ENCODE peak calls at places on chromosomes 5 and 9, in six cellular contexts. One of them, this sample, is unnamed.

GRCh38 chr5:18744990-18745590 is 1110.8 kb downstream of the TAF11L14 start:
- ATAC-seq in HepG2: peak; percentile 29
- ATAC-seq in upper lobe of left lung: peak; percentile 15
- ATAC-seq in GM12878: peak; percentile 74
- ATAC-seq in K562: no peak
- ATAC-seq in A549: peak; percentile 36
- ATAC-seq in this sample: no peak

GRCh38 chr5:1669276-1670155 is 130.1 kb downstream of the MRPL36 start:
- ATAC-seq in HepG2: no peak
- ATAC-seq in K562: no peak
- ATAC-seq in A549: peak; percentile 44
- ATAC-seq in GM12878: no peak
- ATAC-seq in upper lobe of left lung: no peak
- ATAC-seq in this sample: no peak

GRCh38 chr5:147617191-147617606 is 107.3 kb upstream of the DPYSL3 start:
- ATAC-seq in upper lobe of left lung: no peak
- ATAC-seq in A549: no peak
- ATAC-seq in HepG2: no peak
- ATAC-seq in GM12878: no peak
- ATAC-seq in K562: no peak
- ATAC-seq in this sample: no peak

GRCh38 chr9:136255896-136256890 is 10.6 kb upstream of the QSOX2 start:
- ATAC-seq in GM12878: peak; percentile 55
- ATAC-seq in HepG2: peak; percentile 47
- ATAC-seq in K562: peak; percentile 83
- ATAC-seq in A549: peak; percentile 65
- ATAC-seq in upper lobe of left lung: no peak
- ATAC-seq in this sample: no peak

GRCh38 chr9:82584349-82584846 is 478.5 kb downstream of the RASEF start:
- ATAC-seq in upper lobe of left lung: no peak
- ATAC-seq in A549: no peak
- ATAC-seq in GM12878: no peak
- ATAC-seq in K562: no peak
- ATAC-seq in HepG2: no peak
- ATAC-seq in this sample: no peak

GRCh38 chr5:35672995-35673394 is 55.3 kb downstream of the SPEF2 start:
- ATAC-seq in HepG2: no peak
- ATAC-seq in A549: no peak
- ATAC-seq in K562: no peak
- ATAC-seq in GM12878: peak; percentile 89
- ATAC-seq in upper lobe of left lung: no peak
- ATAC-seq in this sample: no peak

GRCh38 chr9:33263131-33263935 is 1.2 kb downstream of the BAG1 start:
- ATAC-seq in A549: peak; percentile 15
- ATAC-seq in HepG2: peak; percentile 39
- ATAC-seq in GM12878: peak; percentile 12
- ATAC-seq in K562: peak; percentile 14
- ATAC-seq in upper lobe of left lung: no peak
- ATAC-seq in this sample: no peak

GRCh38 chr5:127909078-127909477 is 174.5 kb upstream of the SLC12A2 start:
- ATAC-seq in A549: peak; percentile 94
- ATAC-seq in K562: peak; percentile 97
- ATAC-seq in HepG2: peak; percentile 97
- ATAC-seq in GM12878: peak; percentile 96
- ATAC-seq in upper lobe of left lung: peak; percentile 59
- ATAC-seq in this sample: no peak

GRCh38 chr9:8014987-8015682 is 215.6 kb upstream of the DMAC1 start:
- ATAC-seq in upper lobe of left lung: no peak
- ATAC-seq in A549: no peak
- ATAC-seq in HepG2: no peak
- ATAC-seq in K562: no peak
- ATAC-seq in GM12878: no peak
- ATAC-seq in this sample: no peak

GRCh38 chr5:136004436-136004835 is 24.4 kb upstream of the TGFBI start:
- ATAC-seq in HepG2: no peak
- ATAC-seq in upper lobe of left lung: no peak
- ATAC-seq in A549: no peak
- ATAC-seq in K562: no peak
- ATAC-seq in GM12878: no peak
- ATAC-seq in this sample: no peak

GRCh38 chr5:6545036-6545693 is 87.7 kb downstream of the NSUN2 start:
- ATAC-seq in HepG2: no peak
- ATAC-seq in upper lobe of left lung: no peak
- ATAC-seq in K562: no peak
- ATAC-seq in GM12878: no peak
- ATAC-seq in A549: no peak
- ATAC-seq in this sample: no peak

GRCh38 chr5:136040746-136041415 is 12.1 kb downstream of the TGFBI start:
- ATAC-seq in A549: peak; percentile 26
- ATAC-seq in HepG2: no peak
- ATAC-seq in GM12878: no peak
- ATAC-seq in upper lobe of left lung: no peak
- ATAC-seq in K562: no peak
- ATAC-seq in this sample: no peak

GRCh38 chr5:118651002-118651401 is 337.3 kb downstream of the DTWD2 start:
- ATAC-seq in A549: no peak
- ATAC-seq in GM12878: no peak
- ATAC-seq in upper lobe of left lung: no peak
- ATAC-seq in K562: no peak
- ATAC-seq in HepG2: no peak
- ATAC-seq in this sample: no peak

GRCh38 chr9:136231478-136232297 is 13.9 kb downstream of the QSOX2 start:
- ATAC-seq in GM12878: no peak
- ATAC-seq in HepG2: no peak
- ATAC-seq in K562: peak; percentile 64
- ATAC-seq in A549: no peak
- ATAC-seq in upper lobe of left lung: no peak
- ATAC-seq in this sample: no peak

GRCh38 chr5:109125755-109126429 is 283.9 kb downstream of the PJA2 start:
- ATAC-seq in upper lobe of left lung: no peak
- ATAC-seq in K562: peak; percentile 32
- ATAC-seq in GM12878: no peak
- ATAC-seq in HepG2: no peak
- ATAC-seq in A549: no peak
- ATAC-seq in this sample: no peak

GRCh38 chr5:18807256-18808193 is 1173.3 kb downstream of the TAF11L14 start:
- ATAC-seq in GM12878: peak; percentile 34
- ATAC-seq in A549: no peak
- ATAC-seq in HepG2: no peak
- ATAC-seq in K562: no peak
- ATAC-seq in upper lobe of left lung: no peak
- ATAC-seq in this sample: no peak

GRCh38 chr9:136052991-136053756 is 41.9 kb downstream of the NACC2 start:
- ATAC-seq in upper lobe of left lung: no peak
- ATAC-seq in A549: peak; percentile 4
- ATAC-seq in HepG2: peak; percentile 11
- ATAC-seq in K562: no peak
- ATAC-seq in GM12878: no peak
- ATAC-seq in this sample: no peak

GRCh38 chr5:135488727-135489465 is 36.7 kb upstream of the TIFAB start:
- ATAC-seq in HepG2: peak; percentile 76
- ATAC-seq in A549: peak; percentile 75
- ATAC-seq in GM12878: no peak
- ATAC-seq in upper lobe of left lung: no peak
- ATAC-seq in K562: peak; percentile 72
- ATAC-seq in this sample: no peak

GRCh38 chr9:136671646-136672430 is 9.1 kb downstream of the EGFL7 start:
- ATAC-seq in upper lobe of left lung: no peak
- ATAC-seq in A549: no peak
- ATAC-seq in K562: peak; percentile 63
- ATAC-seq in HepG2: peak; percentile 56
- ATAC-seq in GM12878: peak; percentile 77
- ATAC-seq in this sample: no peak

GRCh38 chr9:7848498-7848897 is 48.9 kb upstream of the DMAC1 start:
- ATAC-seq in K562: no peak
- ATAC-seq in upper lobe of left lung: no peak
- ATAC-seq in HepG2: no peak
- ATAC-seq in GM12878: no peak
- ATAC-seq in A549: no peak
- ATAC-seq in this sample: no peak

GRCh38 chr5:83404182-83404712 is 67.3 kb upstream of the VCAN start:
- ATAC-seq in A549: no peak
- ATAC-seq in HepG2: no peak
- ATAC-seq in upper lobe of left lung: no peak
- ATAC-seq in K562: no peak
- ATAC-seq in GM12878: no peak
- ATAC-seq in this sample: no peak

GRCh38 chr9:109817846-109818472 is 38.0 kb downstream of the PALM2AKAP2 start:
- ATAC-seq in K562: peak; percentile 94
- ATAC-seq in A549: peak; percentile 63
- ATAC-seq in GM12878: peak; percentile 86
- ATAC-seq in HepG2: peak; percentile 74
- ATAC-seq in upper lobe of left lung: peak; percentile 75
- ATAC-seq in this sample: peak; percentile 75

GRCh38 chr9:128257907-128258306 is 17.9 kb downstream of the GOLGA2 start:
- ATAC-seq in HepG2: no peak
- ATAC-seq in K562: no peak
- ATAC-seq in GM12878: no peak
- ATAC-seq in A549: peak; percentile 27
- ATAC-seq in upper lobe of left lung: no peak
- ATAC-seq in this sample: no peak

GRCh38 chr9:128258326-128258725 is 17.5 kb downstream of the GOLGA2 start:
- ATAC-seq in upper lobe of left lung: no peak
- ATAC-seq in HepG2: no peak
- ATAC-seq in GM12878: no peak
- ATAC-seq in A549: no peak
- ATAC-seq in K562: no peak
- ATAC-seq in this sample: no peak

GRCh38 chr9:128259156-128259555 is 16.7 kb downstream of the GOLGA2 start:
- ATAC-seq in A549: no peak
- ATAC-seq in K562: no peak
- ATAC-seq in upper lobe of left lung: no peak
- ATAC-seq in HepG2: no peak
- ATAC-seq in GM12878: no peak
- ATAC-seq in this sample: no peak

GRCh38 chr9:128262687-128263086 is 13.1 kb downstream of the GOLGA2 start:
- ATAC-seq in upper lobe of left lung: no peak
- ATAC-seq in K562: no peak
- ATAC-seq in HepG2: no peak
- ATAC-seq in A549: no peak
- ATAC-seq in GM12878: no peak
- ATAC-seq in this sample: no peak

GRCh38 chr9:128260340-128260739 is 15.5 kb downstream of the GOLGA2 start:
- ATAC-seq in GM12878: no peak
- ATAC-seq in upper lobe of left lung: no peak
- ATAC-seq in A549: no peak
- ATAC-seq in HepG2: no peak
- ATAC-seq in K562: no peak
- ATAC-seq in this sample: no peak
- H3K27ac ChIP-seq in GM12878: no peak overlapping the region
- H3K27ac ChIP-seq in upper lobe of left lung: no peak overlapping the region
- H3K27ac ChIP-seq in A549: no peak overlapping the region
- H3K27ac ChIP-seq in HepG2: no peak overlapping the region
- H3K27ac ChIP-seq in K562: no peak overlapping the region
- H3K27ac ChIP-seq in this sample: no peak overlapping the region

GRCh38 chr9:121369595-121370265 is at the start of gene STOM:
- ATAC-seq in A549: peak; percentile 60
- ATAC-seq in HepG2: peak; percentile 44
- ATAC-seq in GM12878: peak; percentile 84
- ATAC-seq in upper lobe of left lung: peak; percentile 87
- ATAC-seq in K562: peak; percentile 73
- ATAC-seq in this sample: peak; percentile 78
- TF ChIP-seq EP300 in A549: no peak
- TF ChIP-seq EP300 in HepG2: no peak
- TF ChIP-seq EP300 in GM12878: no peak
- TF ChIP-seq EP300 in upper lobe of left lung: peak; percentile 86
- TF ChIP-seq EP300 in K562: no peak
- TF ChIP-seq EP300 in this sample: no peak

GRCh38 chr9:133375724-133376654 is at the start of the genes STKLD1 and SURF4:
- ATAC-seq in K562: peak; percentile 91
- ATAC-seq in upper lobe of left lung: peak; percentile 97
- ATAC-seq in GM12878: peak; percentile 94
- ATAC-seq in HepG2: peak; percentile 87
- ATAC-seq in A549: peak; percentile 91
- ATAC-seq in this sample: peak; percentile 98
- TF ChIP-seq POLR2A in K562: peak; percentile 58
- TF ChIP-seq POLR2A in upper lobe of left lung: peak; percentile 89
- TF ChIP-seq POLR2A in GM12878: peak; percentile 97
- TF ChIP-seq POLR2A in HepG2: peak; percentile 81
- TF ChIP-seq POLR2A in A549: peak; percentile 86
- TF ChIP-seq POLR2A in this sample: peak; percentile 88

GRCh38 chr9:70542339-70542931 is 128.0 kb upstream of the KLF9 start:
- ATAC-seq in A549: no peak
- ATAC-seq in upper lobe of left lung: no peak
- ATAC-seq in HepG2: no peak
- ATAC-seq in K562: no peak
- ATAC-seq in GM12878: no peak
- ATAC-seq in this sample: no peak

GRCh38 chr9:70539526-70539925 is 125.1 kb upstream of the KLF9 start:
- ATAC-seq in K562: no peak
- ATAC-seq in upper lobe of left lung: no peak
- ATAC-seq in GM12878: no peak
- ATAC-seq in A549: no peak
- ATAC-seq in HepG2: no peak
- ATAC-seq in this sample: no peak

GRCh38 chr9:70539007-70539406 is 124.5 kb upstream of the KLF9 start:
- ATAC-seq in upper lobe of left lung: no peak
- ATAC-seq in HepG2: no peak
- ATAC-seq in GM12878: no peak
- ATAC-seq in K562: no peak
- ATAC-seq in A549: no peak
- ATAC-seq in this sample: no peak

GRCh38 chr9:70537084-70537483 is 122.6 kb upstream of the KLF9 start:
- ATAC-seq in K562: no peak
- ATAC-seq in A549: no peak
- ATAC-seq in upper lobe of left lung: peak; percentile 15
- ATAC-seq in GM12878: no peak
- ATAC-seq in HepG2: no peak
- ATAC-seq in this sample: no peak

GRCh38 chr9:70540016-70540415 is 125.6 kb upstream of the KLF9 start:
- ATAC-seq in HepG2: no peak
- ATAC-seq in GM12878: no peak
- ATAC-seq in A549: no peak
- ATAC-seq in K562: no peak
- ATAC-seq in upper lobe of left lung: no peak
- ATAC-seq in this sample: no peak
- H3K27ac ChIP-seq in HepG2: no peak overlapping the region
- H3K27ac ChIP-seq in GM12878: no peak overlapping the region
- H3K27ac ChIP-seq in A549: no peak overlapping the region
- H3K27ac ChIP-seq in K562: no peak overlapping the region
- H3K27ac ChIP-seq in upper lobe of left lung: no peak overlapping the region
- H3K27ac ChIP-seq in this sample: no peak overlapping the region

DNA sequence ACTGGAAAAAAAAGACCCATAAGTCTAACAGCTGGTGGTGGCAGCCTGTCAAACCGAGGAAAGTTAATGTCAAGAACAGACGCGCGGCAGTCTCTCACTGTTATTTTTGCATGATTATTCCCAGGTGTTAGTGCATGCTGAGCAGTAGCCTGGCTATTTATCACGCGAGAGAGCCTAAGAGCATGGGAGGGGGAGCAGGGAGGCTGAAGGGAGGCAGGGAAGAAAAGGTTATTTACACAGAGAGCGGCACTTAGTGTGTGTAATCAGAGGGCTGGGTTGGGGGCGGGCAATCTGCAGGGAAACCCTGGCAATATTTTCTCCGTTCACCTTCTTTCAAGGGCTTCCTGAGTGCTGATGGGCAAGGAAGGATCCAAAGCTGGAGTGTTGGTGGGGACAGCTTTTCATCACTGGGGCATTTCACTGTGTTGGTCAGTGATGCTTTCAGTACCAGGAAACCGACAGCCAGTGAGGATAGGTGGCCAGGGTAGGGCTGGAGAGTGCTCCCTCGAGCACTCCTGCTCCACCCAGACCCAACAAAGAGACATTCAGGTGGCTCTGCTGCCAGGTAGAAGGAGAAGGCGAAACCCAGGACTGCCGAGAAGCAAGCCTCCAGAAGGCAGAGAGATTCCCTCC is 39.6 kb downstream of the ZNF608 start:
- ATAC-seq in GM12878: no peak
- ATAC-seq in A549: no peak
- ATAC-seq in HepG2: peak; percentile 66
- ATAC-seq in upper lobe of left lung: peak; percentile 54
- ATAC-seq in K562: peak; percentile 55
- ATAC-seq in this sample: no peak
- TF ChIP-seq EP300 in GM12878: no peak
- TF ChIP-seq EP300 in A549: no peak
- TF ChIP-seq EP300 in HepG2: no peak
- TF ChIP-seq EP300 in upper lobe of left lung: no peak
- TF ChIP-seq EP300 in K562: no peak
- TF ChIP-seq EP300 in this sample: no peak